ENCODE peak calls at places on chromosomes 11 and 22, in four cellular contexts. One of them, this sample, is unnamed.

GRCh38 chr11:133656100-133656635 is 123.9 kb upstream of the OPCML start:
- DNase-seq in K562: no peak
- DNase-seq in HepG2: no peak
- DNase-seq in GM12878: no peak
- DNase-seq in this sample: no peak

GRCh38 chr11:122145715-122146274 is 29.8 kb upstream of the BLID start:
- DNase-seq in HepG2: no peak
- DNase-seq in GM12878: no peak
- DNase-seq in K562: no peak
- DNase-seq in this sample: no peak

GRCh38 chr11:76161261-76161961 is 44.9 kb downstream of the WNT11 start:
- DNase-seq in K562: peak
- DNase-seq in HepG2: no peak
- DNase-seq in GM12878: no peak
- DNase-seq in this sample: no peak

GRCh38 chr22:41976961-41977566 is 7.8 kb downstream of the SEPTIN3 start:
- DNase-seq in HepG2: no peak
- DNase-seq in K562: no peak
- DNase-seq in GM12878: no peak
- DNase-seq in this sample: peak

GRCh38 chr11:6321356-6321755 is 1.1 kb upstream of the CAVIN3 start:
- DNase-seq in HepG2: no peak
- DNase-seq in GM12878: no peak
- DNase-seq in K562: no peak
- DNase-seq in this sample: no peak

GRCh38 chr11:122882809-122883681 is 486 bp downstream of the JHY start:
- DNase-seq in K562: no peak
- DNase-seq in HepG2: peak
- DNase-seq in GM12878: no peak
- DNase-seq in this sample: peak

GRCh38 chr11:132278801-132279574 is 908.6 kb downstream of the NTM start:
- DNase-seq in K562: no peak
- DNase-seq in GM12878: peak
- DNase-seq in HepG2: no peak
- DNase-seq in this sample: no peak

GRCh38 chr22:38657248-38657909 is 941 bp downstream of the CBY1 start:
- DNase-seq in HepG2: peak
- DNase-seq in GM12878: no peak
- DNase-seq in K562: peak
- DNase-seq in this sample: peak

GRCh38 chr11:76629133-76629852 is 41.3 kb downstream of the LRRC32 start:
- DNase-seq in GM12878: peak
- DNase-seq in HepG2: no peak
- DNase-seq in K562: no peak
- DNase-seq in this sample: no peak

GRCh38 chr22:17116931-17117330 is 4.2 kb downstream of the TMEM121B start:
- DNase-seq in K562: no peak
- DNase-seq in HepG2: no peak
- DNase-seq in GM12878: no peak
- DNase-seq in this sample: no peak

GRCh38 chr11:111378773-111379499 is at the start of gene POU2AF1:
- DNase-seq in K562: no peak
- DNase-seq in HepG2: no peak
- DNase-seq in GM12878: peak
- DNase-seq in this sample: peak

GRCh38 chr11:123511037-123511870 is 81.2 kb downstream of the GRAMD1B start:
- DNase-seq in HepG2: peak
- DNase-seq in K562: peak
- DNase-seq in GM12878: no peak
- DNase-seq in this sample: peak

GRCh38 chr11:130124096-130124495 is 35.5 kb upstream of the ST14 start:
- DNase-seq in HepG2: peak
- DNase-seq in K562: no peak
- DNase-seq in GM12878: no peak
- DNase-seq in this sample: no peak

GRCh38 chr11:4680341-4680740 is 17.3 kb downstream of the OR51E2 start:
- DNase-seq in K562: no peak
- DNase-seq in GM12878: no peak
- DNase-seq in HepG2: no peak
- DNase-seq in this sample: no peak

GRCh38 chr11:1916986-1917522 is 2.4 kb upstream of the TNNT3 start:
- DNase-seq in GM12878: no peak
- DNase-seq in HepG2: no peak
- DNase-seq in K562: no peak
- DNase-seq in this sample: no peak

GRCh38 chr11:46920709-46921108 is 2.4 kb upstream of the LRP4 start:
- DNase-seq in K562: no peak
- DNase-seq in GM12878: no peak
- DNase-seq in HepG2: peak
- DNase-seq in this sample: no peak

GRCh38 chr11:67264886-67265632 is 1.2 kb upstream of the GRK2 start:
- DNase-seq in HepG2: no peak
- DNase-seq in K562: no peak
- DNase-seq in GM12878: no peak
- DNase-seq in this sample: no peak

GRCh38 chr22:32823024-32823730 is 21.7 kb downstream of the TIMP3 start:
- DNase-seq in K562: peak
- DNase-seq in GM12878: no peak
- DNase-seq in HepG2: peak
- DNase-seq in this sample: peak

GRCh38 chr22:22418163-22418549 is 90.4 kb downstream of the ZNF280B start:
- DNase-seq in HepG2: no peak
- DNase-seq in K562: no peak
- DNase-seq in GM12878: no peak
- DNase-seq in this sample: no peak

GRCh38 chr22:49594078-49594477 is 233.6 kb downstream of the BRD1 start:
- DNase-seq in GM12878: no peak
- DNase-seq in HepG2: no peak
- DNase-seq in K562: no peak
- DNase-seq in this sample: no peak

GRCh38 chr11:59706518-59707285 is 6.9 kb downstream of the OR10V1 start:
- DNase-seq in K562: peak
- DNase-seq in GM12878: no peak
- DNase-seq in HepG2: no peak
- DNase-seq in this sample: no peak

GRCh38 chr22:17194213-17194612 is 25.0 kb downstream of the ADA2 start:
- DNase-seq in HepG2: no peak
- DNase-seq in K562: no peak
- DNase-seq in GM12878: no peak
- DNase-seq in this sample: no peak

GRCh38 chr11:72813740-72814138 is 472 bp upstream of the ATG16L2 start:
- DNase-seq in GM12878: no peak
- DNase-seq in HepG2: peak
- DNase-seq in K562: peak
- DNase-seq in this sample: no peak

GRCh38 chr11:134062255-134063030 is 6.4 kb upstream of the JAM3 start:
- DNase-seq in GM12878: no peak
- DNase-seq in HepG2: no peak
- DNase-seq in K562: no peak
- DNase-seq in this sample: no peak

GRCh38 chr11:3104961-3105790 is 48.0 kb upstream of the CARS1 start:
- DNase-seq in K562: no peak
- DNase-seq in GM12878: no peak
- DNase-seq in HepG2: no peak
- DNase-seq in this sample: peak

GRCh38 chr11:69316941-69317340 is 23.0 kb downstream of the MYEOV start:
- DNase-seq in GM12878: no peak
- DNase-seq in HepG2: no peak
- DNase-seq in K562: no peak
- DNase-seq in this sample: no peak

GRCh38 chr22:42399315-42400271 is 32.6 kb downstream of the NFAM1 start:
- DNase-seq in GM12878: no peak
- DNase-seq in HepG2: no peak
- DNase-seq in K562: peak
- DNase-seq in this sample: peak

GRCh38 chr22:49724030-49724892 is 103.4 kb downstream of the BRD1 start:
- DNase-seq in K562: peak
- DNase-seq in HepG2: no peak
- DNase-seq in GM12878: no peak
- DNase-seq in this sample: no peak

GRCh38 chr11:44950625-44951472 is at the start of gene TP53I11:
- DNase-seq in GM12878: no peak
- DNase-seq in HepG2: no peak
- DNase-seq in K562: peak
- DNase-seq in this sample: peak

GRCh38 chr22:24106385-24107381 is 74.6 kb upstream of the SUSD2 start:
- DNase-seq in HepG2: no peak
- DNase-seq in GM12878: peak
- DNase-seq in K562: no peak
- DNase-seq in this sample: peak

GRCh38 chr22:24104307-24105017 is 76.8 kb upstream of the SUSD2 start:
- DNase-seq in GM12878: no peak
- DNase-seq in K562: no peak
- DNase-seq in HepG2: no peak
- DNase-seq in this sample: no peak

GRCh38 chr22:24107668-24108067 is 73.6 kb upstream of the SUSD2 start:
- DNase-seq in K562: no peak
- DNase-seq in GM12878: no peak
- DNase-seq in HepG2: no peak
- DNase-seq in this sample: no peak

GRCh38 chr22:24105018-24105360 is 76.3 kb upstream of the SUSD2 start:
- DNase-seq in HepG2: no peak
- DNase-seq in GM12878: no peak
- DNase-seq in K562: no peak
- DNase-seq in this sample: no peak

GRCh38 chr22:24105661-24106060 is 75.6 kb upstream of the SUSD2 start:
- DNase-seq in K562: no peak
- DNase-seq in HepG2: no peak
- DNase-seq in GM12878: no peak
- DNase-seq in this sample: no peak
- TF ChIP-seq ETV6 in K562: no peak
- TF ChIP-seq ETV6 in HepG2: no peak
- TF ChIP-seq ETV6 in GM12878: no peak
- TF ChIP-seq ETV6 in this sample: no peak

DNA sequence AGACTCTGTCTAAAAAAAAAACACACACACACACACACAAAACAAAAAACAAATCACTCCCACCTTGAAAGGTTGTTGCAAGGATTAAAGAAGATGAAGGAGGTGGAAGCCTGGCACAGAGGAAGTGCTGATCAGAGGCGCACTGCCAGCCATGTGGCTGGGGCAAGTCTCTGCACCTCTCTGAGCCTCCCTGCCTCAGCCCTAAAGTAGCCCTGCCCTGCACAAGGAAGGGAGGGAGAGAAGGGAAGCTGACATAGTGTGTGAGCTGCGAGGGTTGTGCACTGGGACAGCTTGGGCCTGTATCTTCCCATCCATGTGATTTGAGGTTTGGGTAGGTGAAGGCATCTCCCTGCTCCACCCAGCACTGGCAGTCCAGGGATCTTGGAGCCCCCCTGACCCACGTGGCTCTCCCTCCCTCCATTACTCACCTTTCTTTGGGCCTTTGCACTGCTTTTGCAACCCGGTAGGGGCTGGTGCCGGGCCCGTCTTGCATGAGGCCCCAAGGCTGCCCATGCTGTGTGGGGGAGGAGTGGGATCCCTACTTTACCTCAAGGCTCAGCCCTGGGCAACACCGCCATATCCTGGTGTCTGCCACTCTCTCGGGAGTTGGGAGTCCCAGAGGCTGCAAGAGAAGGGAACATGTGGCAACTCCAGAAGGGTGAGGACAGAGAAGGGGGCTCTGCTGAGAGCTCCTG is 30.5 kb downstream of the IFT27 start:
- DNase-seq in HepG2: no peak
- DNase-seq in GM12878: no peak
- DNase-seq in K562: no peak
- DNase-seq in this sample: peak
- TF ChIP-seq CBFB in HepG2: no peak
- TF ChIP-seq CBFB in GM12878: no peak
- TF ChIP-seq CBFB in K562: no peak
- TF ChIP-seq CBFB in this sample: no peak

DNA sequence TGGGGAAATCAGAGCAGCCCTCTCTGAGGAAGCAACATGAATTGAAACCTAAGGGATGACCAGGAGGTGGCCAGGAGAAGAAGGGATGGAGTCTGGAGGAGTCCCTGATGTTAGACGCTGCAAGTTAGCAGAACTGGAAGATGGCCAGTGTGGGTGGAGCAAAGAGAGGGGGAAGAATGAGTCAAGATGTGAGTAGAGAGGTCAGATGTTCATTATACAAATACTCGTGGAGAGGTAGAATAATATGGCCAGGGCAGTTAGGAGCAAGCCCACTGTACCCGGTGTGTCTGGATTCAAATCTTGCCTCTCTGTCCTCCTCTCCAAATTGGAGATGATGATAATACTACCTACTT is 242.0 kb downstream of the TENM4 start:
- DNase-seq in K562: no peak
- DNase-seq in HepG2: no peak
- DNase-seq in GM12878: no peak
- DNase-seq in this sample: no peak
- TF ChIP-seq ETV6 in K562: no peak
- TF ChIP-seq ETV6 in HepG2: no peak
- TF ChIP-seq ETV6 in GM12878: no peak
- TF ChIP-seq ETV6 in this sample: no peak

GRCh38 chr11:63839508-63840355 is 822 bp downstream of the MARK2 start:
- DNase-seq in GM12878: no peak
- DNase-seq in HepG2: no peak
- DNase-seq in K562: peak
- DNase-seq in this sample: no peak
- TF ChIP-seq CBFB in GM12878: no peak
- TF ChIP-seq CBFB in HepG2: no peak
- TF ChIP-seq CBFB in K562: no peak
- TF ChIP-seq CBFB in this sample: no peak

DNA sequence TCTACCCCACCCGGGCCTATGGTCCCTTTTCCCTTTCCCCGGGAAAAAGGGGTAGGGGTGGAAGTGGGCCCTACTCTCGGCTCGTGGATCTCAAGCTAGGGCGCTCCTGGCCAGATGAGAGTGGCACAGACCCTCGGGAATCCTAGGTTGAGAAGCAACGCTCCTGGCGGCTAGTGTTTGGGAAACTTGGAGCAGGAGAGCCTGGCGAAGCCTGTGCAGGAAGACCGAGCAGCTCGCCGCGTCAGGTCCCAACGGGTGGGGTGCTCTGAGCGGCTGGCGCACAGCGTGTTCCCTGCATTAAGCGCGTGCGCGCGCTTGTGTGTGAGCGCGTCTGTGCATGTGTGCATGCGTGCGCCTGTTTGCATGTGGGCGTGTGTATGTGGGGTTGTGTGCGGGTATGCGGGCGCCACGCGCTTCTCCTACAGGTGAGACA is 7.1 kb upstream of the FLI1 start:
- DNase-seq in K562: no peak
- DNase-seq in HepG2: no peak
- DNase-seq in GM12878: no peak
- DNase-seq in this sample: peak
- TF ChIP-seq ETV6 in K562: no peak
- TF ChIP-seq ETV6 in HepG2: no peak
- TF ChIP-seq ETV6 in GM12878: no peak
- TF ChIP-seq ETV6 in this sample: no peak

DNA sequence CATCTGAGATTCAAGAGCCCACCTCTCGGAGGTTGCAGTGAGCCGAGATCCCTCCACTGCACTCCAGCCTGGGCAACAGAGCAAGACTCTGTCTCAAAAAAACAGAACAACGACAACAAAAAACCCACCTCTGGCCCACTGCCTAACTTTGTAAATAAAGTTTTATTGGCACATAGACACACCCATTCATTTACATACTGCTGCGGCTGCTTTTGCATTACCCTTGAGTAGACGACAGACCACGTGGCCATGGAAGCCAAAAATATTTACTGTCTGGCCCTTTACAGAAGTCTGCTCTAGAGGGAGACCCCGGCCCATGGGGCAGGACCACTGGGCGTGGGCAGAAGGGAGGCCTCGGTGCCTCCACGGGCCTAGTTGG is 47.0 kb downstream of the GRAMD4 start:
- DNase-seq in HepG2: no peak
- DNase-seq in K562: no peak
- DNase-seq in GM12878: no peak
- DNase-seq in this sample: no peak
- TF ChIP-seq CBFB in HepG2: no peak
- TF ChIP-seq CBFB in K562: no peak
- TF ChIP-seq CBFB in GM12878: no peak
- TF ChIP-seq CBFB in this sample: no peak